ENCODE peak calls at places on chromosomes 3 and 15, in ten cellular contexts. V is anterior cingulate cortex, Z is GM13976, Y is cardiac fibroblast, X is caudate nucleus, I is Ammon's horn, G is T-cell, B is A549, R is dermis microvascular lymphatic vessel endothelial cell, T is amygdala. D is an unnamed sample.

GRCh38 chr3:53823026-53823955 is 22.9 kb downstream of the CHDH start:
- DNase-seq in R (no peak), Z (no peak), G (no peak), Y (no peak), B (no peak), V (no peak), T (no peak), I (no peak), X (no peak), D (no peak)

GRCh38 chr3:157066335-157067071 is 93.4 kb downstream of the CCNL1 start:
- DNase-seq in I (peak; percentile 68), T (no peak), X (no peak), G (no peak), Y (peak; percentile 79), V (no peak), Z (no peak), R (no peak), B (no peak), D (peak; percentile 58)

GRCh38 chr3:98010194-98010882 is 24.8 kb downstream of the GABRR3 start:
- DNase-seq in Z (no peak), T (no peak), Y (no peak), B (no peak), G (no peak), V (no peak), I (no peak), X (no peak), R (no peak), D (no peak)

GRCh38 chr3:43641306-43642114 is 19.7 kb upstream of the ANO10 start:
- DNase-seq in I (peak; percentile 62), B (no peak), G (no peak), R (no peak), Y (no peak), Z (no peak), V (no peak), T (no peak), X (no peak), D (peak; percentile 72)

GRCh38 chr15:45361883-45362282 is 16.5 kb downstream of the GATM start:
- DNase-seq in R (no peak), T (no peak), B (no peak), Y (no peak), Z (no peak), I (no peak), V (no peak), G (no peak), X (no peak), D (no peak)

GRCh38 chr3:108391917-108392585 is 95.7 kb downstream of the HHLA2 start:
- DNase-seq in T (no peak), I (no peak), B (no peak), Y (peak; percentile 56), G (no peak), X (no peak), V (no peak), R (no peak), Z (no peak), D (no peak)

GRCh38 chr15:100944237-100944875 is 25.2 kb downstream of the LRRK1 start:
- DNase-seq in T (no peak), X (no peak), G (no peak), V (no peak), B (no peak), R (no peak), Z (no peak), Y (peak; percentile 17), I (no peak), D (no peak)

GRCh38 chr3:184659797-184660301 is 52.0 kb downstream of the MAGEF1 start:
- DNase-seq in X (no peak), Z (no peak), B (no peak), G (no peak), V (no peak), Y (peak; percentile 37), I (no peak), T (no peak), R (no peak), D (no peak)

GRCh38 chr3:45659661-45660566 is 29.3 kb upstream of the SACM1L start:
- DNase-seq in I (peak; percentile 73), T (peak; percentile 17), X (no peak), B (peak; percentile 65), V (peak; percentile 42), Z (peak; percentile 53), G (no peak), R (no peak), Y (peak; percentile 79), D (peak; percentile 63)

GRCh38 chr15:52802110-52802509 is 12.0 kb upstream of the ONECUT1 start:
- DNase-seq in B (no peak), Y (no peak), V (no peak), Z (no peak), I (no peak), T (no peak), R (no peak), G (no peak), X (no peak), D (no peak)

GRCh38 chr15:68205558-68205944 is 419 bp upstream of the CALML4 start:
- DNase-seq in T (no peak), I (no peak), R (no peak), Z (no peak), G (no peak), B (no peak), Y (no peak), V (no peak), X (no peak), D (no peak)

GRCh38 chr3:98333989-98334606 is 19.6 kb upstream of the OR5K4 start:
- DNase-seq in X (no peak), I (no peak), G (no peak), Z (no peak), T (no peak), Y (peak; percentile 56), B (no peak), V (no peak), R (peak; percentile 10), D (no peak)

GRCh38 chr3:98903705-98904481 is 2.4 kb upstream of the DCBLD2 start:
- DNase-seq in Z (no peak), T (no peak), G (no peak), V (no peak), B (no peak), R (no peak), X (no peak), Y (no peak), I (no peak), D (no peak)

GRCh38 chr15:67080900-67081431 is 15.6 kb downstream of the SMAD3 start:
- DNase-seq in R (no peak), Z (peak; percentile 74), G (peak; percentile 40), I (peak; percentile 86), Y (peak; percentile 75), T (no peak), B (no peak), X (no peak), V (no peak), D (peak; percentile 54)

GRCh38 chr15:39925112-39925830 is 5.2 kb upstream of the GPR176 start:
- DNase-seq in T (no peak), B (no peak), G (no peak), I (no peak), Y (no peak), R (no peak), X (no peak), Z (no peak), V (no peak), D (no peak)

GRCh38 chr3:43379343-43379742 is 93.0 kb downstream of the SNRK start:
- DNase-seq in Z (no peak), Y (peak; percentile 72), X (no peak), V (no peak), R (no peak), T (no peak), I (no peak), G (no peak), B (no peak), D (no peak)

GRCh38 chr15:68277131-68277604 is 377 bp upstream of the FEM1B start:
- DNase-seq in G (no peak), Z (no peak), Y (peak; percentile 79), T (no peak), X (no peak), V (no peak), I (peak; percentile 67), R (peak; percentile 12), B (peak; percentile 55), D (peak; percentile 66)

GRCh38 chr3:132641837-132642538 is 17.6 kb downstream of the ACAD11 start:
- DNase-seq in G (no peak), V (no peak), R (peak; percentile 56), X (no peak), I (no peak), B (peak; percentile 38), T (no peak), Z (peak; percentile 63), Y (peak; percentile 77), D (peak; percentile 19)

GRCh38 chr3:175526609-175527280 is 667.6 kb downstream of the NAALADL2 start:
- DNase-seq in I (no peak), Z (no peak), X (no peak), B (no peak), R (no peak), G (no peak), Y (peak; percentile 18), V (no peak), T (no peak), D (no peak)

GRCh38 chr3:151156618-151157216 is 46.3 kb downstream of the GPR171 start:
- DNase-seq in Z (peak; percentile 64), Y (peak; percentile 74), R (peak; percentile 29), V (no peak), X (no peak), G (peak; percentile 11), I (peak; percentile 46), B (peak; percentile 62), T (no peak), D (no peak)

GRCh38 chr3:145094355-145094941 is 1066.5 kb downstream of the PLOD2 start:
- DNase-seq in R (no peak), V (no peak), G (no peak), T (no peak), Z (peak; percentile 16), X (no peak), B (peak; percentile 2), I (peak; percentile 19), Y (peak; percentile 76), D (no peak)

GRCh38 chr3:134378818-134379217 is 4.6 kb upstream of the AMOTL2 start:
- DNase-seq in T (no peak), B (no peak), X (no peak), R (no peak), G (no peak), I (no peak), Y (no peak), V (no peak), Z (no peak), D (no peak)

GRCh38 chr3:179991877-179992276 is 44.9 kb downstream of the PEX5L start:
- DNase-seq in Y (no peak), V (no peak), B (no peak), R (no peak), X (no peak), T (no peak), I (no peak), Z (no peak), G (no peak), D (no peak)

GRCh38 chr15:33837294-33837693 is 131.0 kb upstream of the CHRM5 start:
- DNase-seq in T (no peak), B (no peak), Y (no peak), I (no peak), G (no peak), V (no peak), X (no peak), R (no peak), Z (no peak), D (no peak)

GRCh38 chr15:77024273-77025065 is 29.5 kb downstream of the PSTPIP1 start:
- DNase-seq in B (peak; percentile 91), G (peak; percentile 58), Z (peak; percentile 87), I (peak; percentile 63), V (peak; percentile 46), Y (peak; percentile 58), R (peak; percentile 15), X (no peak), T (peak; percentile 33), D (peak; percentile 32)

GRCh38 chr15:61517776-61518175 is 288.7 kb upstream of the RORA start:
- DNase-seq in X (no peak), I (no peak), Z (no peak), B (no peak), T (no peak), G (no peak), V (no peak), R (no peak), Y (no peak), D (no peak)

GRCh38 chr3:39809181-39809994 is at the start of gene MYRIP:
- DNase-seq in T (peak; percentile 25), Z (peak; percentile 63), Y (peak; percentile 37), V (peak; percentile 67), R (peak; percentile 43), G (no peak), X (no peak), I (peak; percentile 70), B (peak; percentile 40), D (peak; percentile 30)

GRCh38 chr3:105957722-105958121 is 88.9 kb upstream of the CBLB start:
- DNase-seq in V (no peak), G (no peak), X (no peak), T (no peak), B (no peak), R (no peak), Z (no peak), I (no peak), Y (no peak), D (no peak)

D was measured in putamen.